ENCODE peak calls at places on chromosomes 12 and 14, in five cellular contexts. P is mammary epithelial cell, S is astrocyte, D is fibroblast of lung, X is GM23248. V is an unnamed sample.

GRCh38 chr12:70267550-70267949 is 24.3 kb downstream of the CNOT2 start:
- DNase-seq in S (peak; percentile 36), X (peak; percentile 26), P (no peak), D (peak; percentile 81), V (no peak)

GRCh38 chr14:104350463-104351185 is 212.2 kb downstream of the KIF26A start:
- DNase-seq in S (no peak), P (no peak), D (no peak), X (no peak), V (no peak)

GRCh38 chr12:42798811-42799438 is 209.4 kb upstream of the PRICKLE1 start:
- DNase-seq in P (peak; percentile 20), S (peak; percentile 80), X (peak; percentile 66), D (peak; percentile 33), V (no peak)

GRCh38 chr14:21024668-21025373 is at the start of gene NDRG2:
- DNase-seq in D (no peak), S (no peak), P (no peak), X (peak; percentile 37), V (no peak)

GRCh38 chr14:69610020-69610858 is 1.2 kb upstream of the SUSD6 start:
- DNase-seq in X (peak; percentile 19), P (no peak), D (no peak), S (no peak), V (no peak)

GRCh38 chr14:82441270-82441669 is 907.6 kb upstream of the SEL1L start:
- DNase-seq in S (no peak), X (no peak), P (no peak), D (no peak), V (no peak)

GRCh38 chr12:114853003-114853529 is 169.1 kb upstream of the TBX3 start:
- DNase-seq in P (no peak), X (no peak), S (no peak), D (peak; percentile 78), V (no peak)

GRCh38 chr12:132305560-132305966 is 23.8 kb downstream of the GALNT9 start:
- DNase-seq in S (no peak), D (no peak), P (no peak), X (no peak), V (no peak)

GRCh38 chr12:124761876-124762275 is 101.8 kb downstream of the SCARB1 start:
- DNase-seq in X (no peak), P (no peak), S (peak; percentile 73), D (no peak), V (no peak)

GRCh38 chr12:47881041-47881440 is 23.8 kb downstream of the VDR start:
- DNase-seq in P (no peak), S (no peak), X (no peak), D (no peak), V (no peak)

GRCh38 chr12:66647034-66647691 is 31.7 kb downstream of the GRIP1 start:
- DNase-seq in S (peak; percentile 99), D (peak; percentile 92), X (peak; percentile 94), P (peak; percentile 94), V (no peak)

GRCh38 chr14:104436047-104436531 is 143.5 kb upstream of the C14orf180 start:
- DNase-seq in X (peak; percentile 12), D (peak; percentile 37), P (no peak), S (peak; percentile 4), V (no peak)

GRCh38 chr12:18224745-18225144 is 36.6 kb upstream of the PIK3C2G start:
- DNase-seq in S (peak; percentile 27), D (peak; percentile 68), X (peak; percentile 68), P (peak; percentile 34), V (peak; percentile 62)

GRCh38 chr14:74980746-74981661 is 21.7 kb upstream of the EIF2B2 start:
- DNase-seq in D (peak; percentile 64), P (no peak), S (peak; percentile 55), X (peak; percentile 45), V (no peak)

GRCh38 chr12:114848661-114849060 is 164.7 kb upstream of the TBX3 start:
- DNase-seq in X (peak; percentile 95), D (peak; percentile 91), S (peak; percentile 55), P (peak; percentile 11), V (no peak)

GRCh38 chr12:20214286-20214685 is 154.1 kb upstream of the PDE3A start:
- DNase-seq in D (peak; percentile 88), S (peak; percentile 13), P (no peak), X (peak; percentile 13), V (no peak)

GRCh38 chr14:98210045-98210678 is 1061.8 kb downstream of the BCL11B start:
- DNase-seq in P (no peak), S (no peak), X (no peak), D (no peak), V (peak; percentile 61)

GRCh38 chr12:102444707-102445106 is 35.7 kb downstream of the IGF1 start:
- DNase-seq in X (no peak), P (no peak), D (no peak), S (no peak), V (no peak)

GRCh38 chr14:76163668-76164363 is 12.1 kb downstream of the GPATCH2L start:
- DNase-seq in S (no peak), P (no peak), X (no peak), D (no peak), V (no peak)

GRCh38 chr14:45939572-45939971 is 686.6 kb upstream of the MIS18BP1 start:
- DNase-seq in S (no peak), D (no peak), P (no peak), X (no peak), V (no peak)

GRCh38 chr12:45363903-45364302 is 148.0 kb downstream of the ANO6 start:
- DNase-seq in S (no peak), P (no peak), X (no peak), D (no peak), V (no peak)

GRCh38 chr12:6618483-6618882 is 11.3 kb upstream of the CHD4 start:
- DNase-seq in X (no peak), S (no peak), P (no peak), D (no peak), V (no peak)

GRCh38 chr12:6626654-6627283 is 9.0 kb downstream of the LPAR5 start:
- DNase-seq in D (no peak), X (no peak), S (no peak), P (no peak), V (no peak)

GRCh38 chr12:6615802-6616201 is 8.6 kb upstream of the CHD4 start:
- DNase-seq in D (no peak), P (no peak), X (no peak), S (no peak), V (no peak)

GRCh38 chr12:6620137-6620884 is 13.1 kb upstream of the CHD4 start:
- DNase-seq in D (no peak), P (no peak), S (peak; percentile 21), X (peak; percentile 82), V (no peak)

GRCh38 chr12:6620885-6621274 is 13.7 kb upstream of the CHD4 start:
- DNase-seq in P (no peak), D (no peak), S (no peak), X (no peak), V (no peak)
- H3K27ac ChIP-seq in P (no peak overlapping the region), D (no peak overlapping the region), S (no peak overlapping the region), X (no peak overlapping the region), V (no peak overlapping the region)

GRCh38 chr12:27303139-27304111 is 29.2 kb upstream of the BMAL2 start:
- DNase-seq in P (no peak), D (peak; percentile 48), X (no peak), S (no peak), V (no peak)
- H3K9ac ChIP-seq in P (no peak overlapping the region), D (no peak overlapping the region), X (no peak overlapping the region), S (no peak overlapping the region), V (no peak overlapping the region)

GRCh38 chr12:51953925-51954324 is 2.4 kb downstream of the ACVR1B start:
- DNase-seq in P (no peak), D (no peak), X (no peak), S (no peak), V (no peak)
- H3K4me3 ChIP-seq in P (no peak overlapping the region), D (peak overlapping the region; percentile 85), X (peak overlapping the region; percentile 96), S (no peak overlapping the region), V (peak overlapping the region; percentile 91)

DNA sequence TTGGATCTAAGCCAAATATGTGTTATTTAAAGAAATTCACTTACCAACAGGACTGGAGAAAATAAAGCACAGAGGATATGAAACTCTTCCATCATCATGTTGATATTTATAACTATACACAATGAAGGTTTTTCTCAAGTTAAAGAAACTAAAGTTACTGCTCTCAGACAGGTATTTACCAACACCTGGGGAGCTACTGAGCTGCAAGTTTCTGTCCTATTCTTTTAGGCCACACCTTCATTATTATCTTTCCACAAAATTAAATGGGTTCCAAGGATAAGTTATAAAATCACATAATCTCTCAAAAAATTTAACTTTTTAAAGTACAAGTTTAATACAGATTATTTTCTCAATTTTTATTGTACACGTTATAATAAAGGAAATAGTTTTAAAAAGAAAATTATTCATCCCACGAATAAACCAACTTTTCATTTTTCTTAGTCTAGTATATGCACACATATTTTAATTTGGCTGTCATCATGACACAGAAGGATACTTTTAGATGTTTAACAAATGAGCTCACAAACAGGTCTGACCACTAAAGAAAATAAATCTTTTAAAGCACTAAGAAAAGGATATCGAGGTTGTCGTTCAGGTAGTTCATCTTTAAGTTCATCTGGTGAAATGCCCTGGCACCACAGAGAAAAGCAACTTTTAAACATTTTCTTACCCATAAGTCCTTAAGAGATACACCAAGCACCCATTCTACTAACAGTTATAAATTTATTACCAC is 7.8 kb downstream of the GMFB start:
- DNase-seq in S (peak; percentile 6), X (no peak), P (peak; percentile 60), D (no peak), V (no peak)
- H3K27ac ChIP-seq in S (peak overlapping the region; percentile 44), X (no peak overlapping the region), P (peak overlapping the region; percentile 56), D (no peak overlapping the region), V (no peak overlapping the region)

GRCh38 chr12:12883369-12884001 is 7.9 kb upstream of the GPRC5A start:
- DNase-seq in P (peak; percentile 90), D (peak; percentile 46), S (peak; percentile 85), X (peak; percentile 35), V (no peak)

GRCh38 chr12:12881495-12881894 is 9.9 kb upstream of the GPRC5A start:
- DNase-seq in D (no peak), X (peak; percentile 84), S (peak; percentile 47), P (peak; percentile 86), V (no peak)

GRCh38 chr12:12882288-12882687 is 9.1 kb upstream of the GPRC5A start:
- DNase-seq in P (no peak), D (no peak), S (no peak), X (no peak), V (no peak)

GRCh38 chr12:12887471-12887870 is 3.9 kb upstream of the GPRC5A start:
- DNase-seq in X (no peak), S (no peak), D (no peak), P (no peak), V (no peak)

GRCh38 chr12:12885060-12885792 is 6.1 kb upstream of the GPRC5A start:
- DNase-seq in S (peak; percentile 41), X (no peak), P (no peak), D (no peak), V (no peak)
- H3K9ac ChIP-seq in S (no peak overlapping the region), X (no peak overlapping the region), P (no peak overlapping the region), D (no peak overlapping the region), V (no peak overlapping the region)

DNA sequence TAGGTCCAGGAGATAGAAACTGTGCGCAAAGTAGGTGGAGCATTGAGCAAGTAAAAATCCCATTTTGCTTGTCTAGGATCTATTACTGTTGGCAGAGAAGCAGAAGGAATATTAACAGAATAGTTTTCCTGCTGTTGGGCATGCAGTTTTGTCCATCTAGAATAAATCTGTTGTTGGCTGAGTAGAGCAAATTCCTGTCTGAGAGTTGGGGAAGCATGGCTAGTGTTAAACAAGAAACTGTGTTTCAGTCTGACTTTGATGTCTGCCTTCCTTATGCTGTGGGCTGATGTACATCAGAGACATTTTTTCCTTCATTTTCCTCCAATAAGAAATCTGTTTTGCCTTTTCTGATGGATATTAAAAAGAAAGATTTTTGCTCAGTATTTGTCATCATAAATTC is 98.2 kb downstream of the RAD52 start:
- DNase-seq in D (peak; percentile 47), S (peak; percentile 56), X (peak; percentile 35), P (no peak), V (no peak)
- H3K4me3 ChIP-seq in D (peak overlapping the region; percentile 32), S (no peak overlapping the region), X (peak overlapping the region; percentile 51), P (no peak overlapping the region), V (no peak overlapping the region)

GRCh38 chr14:68147331-68147730 is 327.8 kb downstream of the RAD51B start:
- DNase-seq in X (peak; percentile 54), D (peak; percentile 57), P (peak; percentile 41), S (no peak), V (no peak)
- H3K27ac ChIP-seq in X (peak overlapping the region; percentile 85), D (peak overlapping the region; percentile 19), P (peak overlapping the region; percentile 76), S (peak overlapping the region; percentile 79), V (peak overlapping the region; percentile 93)